ENCODE peak calls at places on chromosome 21, in nine cellular contexts. One of them, this sample, is unnamed. For H3K4me1 and H3K9me3, the result is how much of the 10 kb centered on the place peaks cover.

GRCh38 chr21:31351973-31352372 is 7.9 kb upstream of the TIAM1 start:
- DNase-seq in esophagus squamous epithelium: no peak
- DNase-seq in Caco-2: no peak
- DNase-seq in lower lobe of right lung: no peak
- DNase-seq in left lung: no peak
- DNase-seq in CD8-positive, alpha-beta memory T cell: no peak
- DNase-seq in HAP-1: no peak
- DNase-seq in heart left ventricle: no peak
- DNase-seq in H9: no peak
- DNase-seq in this sample: no peak

GRCh38 chr21:31043495-31043894 is 5.2 kb upstream of the KRTAP19-8 start:
- DNase-seq in CD8-positive, alpha-beta memory T cell: no peak
- DNase-seq in Caco-2: no peak
- DNase-seq in left lung: no peak
- DNase-seq in esophagus squamous epithelium: no peak
- DNase-seq in heart left ventricle: no peak
- DNase-seq in lower lobe of right lung: no peak
- DNase-seq in H9: no peak
- DNase-seq in HAP-1: no peak
- DNase-seq in this sample: no peak

GRCh38 chr21:36584980-36585940 is 105.3 kb upstream of the CLDN14 start:
- DNase-seq in heart left ventricle: no peak
- DNase-seq in H9: no peak
- DNase-seq in left lung: no peak
- DNase-seq in CD8-positive, alpha-beta memory T cell: no peak
- DNase-seq in HAP-1: no peak
- DNase-seq in lower lobe of right lung: no peak
- DNase-seq in esophagus squamous epithelium: no peak
- DNase-seq in Caco-2: no peak
- DNase-seq in this sample: no peak

GRCh38 chr21:45613396-45613795 is 30.1 kb upstream of the PCBP3 start:
- DNase-seq in H9: peak
- DNase-seq in HAP-1: no peak
- DNase-seq in left lung: no peak
- DNase-seq in esophagus squamous epithelium: no peak
- DNase-seq in CD8-positive, alpha-beta memory T cell: no peak
- DNase-seq in heart left ventricle: no peak
- DNase-seq in Caco-2: no peak
- DNase-seq in lower lobe of right lung: no peak
- DNase-seq in this sample: no peak

GRCh38 chr21:36211660-36212512 is 55.3 kb downstream of the DOP1B start:
- DNase-seq in heart left ventricle: no peak
- DNase-seq in left lung: no peak
- DNase-seq in H9: no peak
- DNase-seq in esophagus squamous epithelium: no peak
- DNase-seq in HAP-1: no peak
- DNase-seq in lower lobe of right lung: no peak
- DNase-seq in Caco-2: no peak
- DNase-seq in CD8-positive, alpha-beta memory T cell: no peak
- DNase-seq in this sample: no peak

GRCh38 chr21:44564886-44565598 is 6.4 kb upstream of the KRTAP10-3 start:
- DNase-seq in left lung: no peak
- DNase-seq in esophagus squamous epithelium: no peak
- DNase-seq in lower lobe of right lung: no peak
- DNase-seq in Caco-2: no peak
- DNase-seq in heart left ventricle: no peak
- DNase-seq in H9: no peak
- DNase-seq in HAP-1: no peak
- DNase-seq in CD8-positive, alpha-beta memory T cell: no peak
- DNase-seq in this sample: no peak

GRCh38 chr21:29055080-29055479 is 18.4 kb downstream of the CCT8 start:
- DNase-seq in HAP-1: no peak
- DNase-seq in esophagus squamous epithelium: no peak
- DNase-seq in lower lobe of right lung: no peak
- DNase-seq in H9: no peak
- DNase-seq in Caco-2: no peak
- DNase-seq in CD8-positive, alpha-beta memory T cell: no peak
- DNase-seq in heart left ventricle: no peak
- DNase-seq in left lung: no peak
- DNase-seq in this sample: no peak

GRCh38 chr21:45376459-45377324 is 28.3 kb upstream of the COL18A1 start:
- DNase-seq in heart left ventricle: peak
- DNase-seq in esophagus squamous epithelium: no peak
- DNase-seq in lower lobe of right lung: peak
- DNase-seq in CD8-positive, alpha-beta memory T cell: no peak
- DNase-seq in Caco-2: no peak
- DNase-seq in H9: no peak
- DNase-seq in HAP-1: no peak
- DNase-seq in left lung: peak
- DNase-seq in this sample: peak

GRCh38 chr21:37829043-37829442 is 87.2 kb downstream of the KCNJ6 start:
- DNase-seq in HAP-1: no peak
- DNase-seq in lower lobe of right lung: no peak
- DNase-seq in H9: no peak
- DNase-seq in CD8-positive, alpha-beta memory T cell: no peak
- DNase-seq in Caco-2: no peak
- DNase-seq in heart left ventricle: no peak
- DNase-seq in esophagus squamous epithelium: no peak
- DNase-seq in left lung: peak
- DNase-seq in this sample: peak

GRCh38 chr21:20874202-20874601 is 124.0 kb upstream of the NCAM2 start:
- DNase-seq in H9: no peak
- DNase-seq in Caco-2: no peak
- DNase-seq in left lung: no peak
- DNase-seq in esophagus squamous epithelium: no peak
- DNase-seq in heart left ventricle: no peak
- DNase-seq in CD8-positive, alpha-beta memory T cell: no peak
- DNase-seq in HAP-1: no peak
- DNase-seq in lower lobe of right lung: no peak
- DNase-seq in this sample: no peak

GRCh38 chr21:14773777-14774345 is 227.7 kb upstream of the SAMSN1 start:
- DNase-seq in lower lobe of right lung: peak
- DNase-seq in H9: peak
- DNase-seq in CD8-positive, alpha-beta memory T cell: peak
- DNase-seq in Caco-2: peak
- DNase-seq in esophagus squamous epithelium: no peak
- DNase-seq in HAP-1: peak
- DNase-seq in heart left ventricle: peak
- DNase-seq in left lung: no peak
- DNase-seq in this sample: peak

GRCh38 chr21:15826147-15826780 is 96.5 kb downstream of the USP25 start:
- DNase-seq in Caco-2: peak
- DNase-seq in HAP-1: peak
- DNase-seq in H9: peak
- DNase-seq in left lung: no peak
- DNase-seq in lower lobe of right lung: no peak
- DNase-seq in esophagus squamous epithelium: no peak
- DNase-seq in CD8-positive, alpha-beta memory T cell: no peak
- DNase-seq in heart left ventricle: no peak
- DNase-seq in this sample: no peak

GRCh38 chr21:23968722-23969647 is 1638.3 kb downstream of the MRPL39 start:
- DNase-seq in esophagus squamous epithelium: no peak
- DNase-seq in Caco-2: peak
- DNase-seq in heart left ventricle: no peak
- DNase-seq in lower lobe of right lung: no peak
- DNase-seq in HAP-1: peak
- DNase-seq in CD8-positive, alpha-beta memory T cell: peak
- DNase-seq in H9: peak
- DNase-seq in left lung: no peak
- DNase-seq in this sample: no peak

GRCh38 chr21:35895598-35895997 is 164.7 kb downstream of the SETD4 start:
- DNase-seq in H9: no peak
- DNase-seq in CD8-positive, alpha-beta memory T cell: no peak
- DNase-seq in esophagus squamous epithelium: no peak
- DNase-seq in heart left ventricle: no peak
- DNase-seq in HAP-1: no peak
- DNase-seq in lower lobe of right lung: no peak
- DNase-seq in left lung: no peak
- DNase-seq in Caco-2: no peak
- DNase-seq in this sample: no peak

GRCh38 chr21:26920055-26920454 is 46.8 kb downstream of the ADAMTS5 start:
- DNase-seq in esophagus squamous epithelium: no peak
- DNase-seq in left lung: no peak
- DNase-seq in H9: no peak
- DNase-seq in lower lobe of right lung: no peak
- DNase-seq in HAP-1: no peak
- DNase-seq in heart left ventricle: no peak
- DNase-seq in Caco-2: no peak
- DNase-seq in CD8-positive, alpha-beta memory T cell: no peak
- DNase-seq in this sample: no peak

GRCh38 chr21:27423906-27424595 is 457.2 kb upstream of the ADAMTS5 start:
- DNase-seq in esophagus squamous epithelium: no peak
- DNase-seq in H9: peak
- DNase-seq in left lung: no peak
- DNase-seq in CD8-positive, alpha-beta memory T cell: no peak
- DNase-seq in Caco-2: peak
- DNase-seq in lower lobe of right lung: no peak
- DNase-seq in heart left ventricle: no peak
- DNase-seq in HAP-1: no peak
- DNase-seq in this sample: no peak

GRCh38 chr21:34912022-34912933 is 136.8 kb downstream of the RUNX1 start:
- DNase-seq in esophagus squamous epithelium: no peak
- DNase-seq in CD8-positive, alpha-beta memory T cell: no peak
- DNase-seq in heart left ventricle: no peak
- DNase-seq in HAP-1: no peak
- DNase-seq in left lung: no peak
- DNase-seq in Caco-2: no peak
- DNase-seq in lower lobe of right lung: no peak
- DNase-seq in H9: no peak
- DNase-seq in this sample: no peak

GRCh38 chr21:45336870-45337269 is 49.2 kb upstream of the POFUT2 start:
- DNase-seq in H9: peak
- DNase-seq in HAP-1: no peak
- DNase-seq in lower lobe of right lung: peak
- DNase-seq in CD8-positive, alpha-beta memory T cell: no peak
- DNase-seq in heart left ventricle: peak
- DNase-seq in esophagus squamous epithelium: no peak
- DNase-seq in Caco-2: peak
- DNase-seq in left lung: peak
- DNase-seq in this sample: peak

GRCh38 chr21:44874497-44875331 is 1.2 kb upstream of the PTTG1IP start:
- DNase-seq in esophagus squamous epithelium: no peak
- DNase-seq in lower lobe of right lung: peak
- DNase-seq in CD8-positive, alpha-beta memory T cell: peak
- DNase-seq in heart left ventricle: peak
- DNase-seq in HAP-1: no peak
- DNase-seq in Caco-2: peak
- DNase-seq in left lung: peak
- DNase-seq in H9: no peak
- DNase-seq in this sample: peak

GRCh38 chr21:44892536-44893277 is 19.2 kb upstream of the PTTG1IP start:
- DNase-seq in CD8-positive, alpha-beta memory T cell: peak
- DNase-seq in Caco-2: peak
- DNase-seq in heart left ventricle: peak
- DNase-seq in H9: peak
- DNase-seq in lower lobe of right lung: peak
- DNase-seq in HAP-1: peak
- DNase-seq in esophagus squamous epithelium: no peak
- DNase-seq in left lung: peak
- DNase-seq in this sample: peak

GRCh38 chr21:10273196-10273595 is 248.2 kb upstream of the TPTE start:
- DNase-seq in CD8-positive, alpha-beta memory T cell: no peak
- DNase-seq in left lung: no peak
- DNase-seq in heart left ventricle: no peak
- DNase-seq in lower lobe of right lung: no peak
- DNase-seq in esophagus squamous epithelium: no peak
- DNase-seq in HAP-1: no peak
- DNase-seq in Caco-2: no peak
- DNase-seq in H9: no peak
- DNase-seq in this sample: no peak

GRCh38 chr21:44640761-44641160 is 3.6 kb downstream of the KRTAP10-10 start:
- DNase-seq in HAP-1: no peak
- DNase-seq in esophagus squamous epithelium: no peak
- DNase-seq in Caco-2: no peak
- DNase-seq in left lung: no peak
- DNase-seq in H9: no peak
- DNase-seq in lower lobe of right lung: no peak
- DNase-seq in heart left ventricle: no peak
- DNase-seq in CD8-positive, alpha-beta memory T cell: no peak
- DNase-seq in this sample: no peak

GRCh38 chr21:43332461-43332860 is 94.5 kb downstream of the SIK1 start:
- DNase-seq in H9: no peak
- DNase-seq in HAP-1: no peak
- DNase-seq in Caco-2: no peak
- DNase-seq in esophagus squamous epithelium: no peak
- DNase-seq in lower lobe of right lung: no peak
- DNase-seq in CD8-positive, alpha-beta memory T cell: no peak
- DNase-seq in heart left ventricle: no peak
- DNase-seq in left lung: no peak
- DNase-seq in this sample: no peak
- H3K4me1 ChIP-seq in H9: under half
- H3K4me1 ChIP-seq in HAP-1: under half
- H3K4me1 ChIP-seq in Caco-2: under half
- H3K4me1 ChIP-seq in esophagus squamous epithelium: under half
- H3K4me1 ChIP-seq in lower lobe of right lung: under half
- H3K4me1 ChIP-seq in CD8-positive, alpha-beta memory T cell: under half
- H3K4me1 ChIP-seq in heart left ventricle: under half
- H3K4me1 ChIP-seq in left lung: under half
- H3K4me1 ChIP-seq in this sample: under half

GRCh38 chr21:46625759-46626158 is 9.7 kb upstream of the PRMT2 start:
- DNase-seq in Caco-2: no peak
- DNase-seq in HAP-1: no peak
- DNase-seq in left lung: no peak
- DNase-seq in esophagus squamous epithelium: no peak
- DNase-seq in heart left ventricle: no peak
- DNase-seq in lower lobe of right lung: no peak
- DNase-seq in H9: no peak
- DNase-seq in CD8-positive, alpha-beta memory T cell: no peak
- DNase-seq in this sample: no peak
- H3K9me3 ChIP-seq in Caco-2: under half
- H3K9me3 ChIP-seq in HAP-1: under half
- H3K9me3 ChIP-seq in left lung: under half
- H3K9me3 ChIP-seq in esophagus squamous epithelium: under half
- H3K9me3 ChIP-seq in heart left ventricle: under half
- H3K9me3 ChIP-seq in lower lobe of right lung: under half
- H3K9me3 ChIP-seq in H9: under half
- H3K9me3 ChIP-seq in CD8-positive, alpha-beta memory T cell: under half
- H3K9me3 ChIP-seq in this sample: under half

DNA sequence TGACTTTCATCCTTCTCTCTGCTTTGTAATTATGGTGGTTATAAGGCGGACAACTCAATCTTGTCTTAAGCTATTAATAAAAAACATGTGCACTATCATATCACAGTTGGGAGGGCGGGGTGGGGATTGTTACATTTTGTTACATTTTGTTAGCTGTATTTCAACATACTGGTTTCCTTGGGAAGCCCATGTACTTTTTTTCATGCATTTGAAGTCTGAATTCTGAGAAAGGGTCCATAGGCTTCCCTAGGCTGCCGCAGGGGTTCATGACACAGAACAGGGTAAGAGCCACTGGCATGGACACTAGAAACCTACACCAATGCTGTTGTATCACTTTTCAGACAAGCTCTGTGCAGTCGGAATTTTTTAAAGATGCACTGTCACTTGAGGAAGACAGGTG is 178.8 kb downstream of the ETS2 start:
- DNase-seq in CD8-positive, alpha-beta memory T cell: no peak
- DNase-seq in left lung: no peak
- DNase-seq in Caco-2: no peak
- DNase-seq in heart left ventricle: no peak
- DNase-seq in H9: no peak
- DNase-seq in HAP-1: no peak
- DNase-seq in esophagus squamous epithelium: no peak
- DNase-seq in lower lobe of right lung: no peak
- DNase-seq in this sample: no peak
- H3K4me1 ChIP-seq in CD8-positive, alpha-beta memory T cell: under half
- H3K4me1 ChIP-seq in left lung: under half
- H3K4me1 ChIP-seq in Caco-2: under half
- H3K4me1 ChIP-seq in heart left ventricle: under half
- H3K4me1 ChIP-seq in H9: under half
- H3K4me1 ChIP-seq in HAP-1: under half
- H3K4me1 ChIP-seq in esophagus squamous epithelium: half or more
- H3K4me1 ChIP-seq in lower lobe of right lung: half or more
- H3K4me1 ChIP-seq in this sample: under half

GRCh38 chr21:40905251-40905650 is 58.3 kb upstream of the DSCAM start:
- DNase-seq in CD8-positive, alpha-beta memory T cell: no peak
- DNase-seq in Caco-2: no peak
- DNase-seq in esophagus squamous epithelium: no peak
- DNase-seq in HAP-1: no peak
- DNase-seq in left lung: no peak
- DNase-seq in lower lobe of right lung: no peak
- DNase-seq in heart left ventricle: no peak
- DNase-seq in H9: no peak
- DNase-seq in this sample: no peak
- H3K9me3 ChIP-seq in CD8-positive, alpha-beta memory T cell: under half
- H3K9me3 ChIP-seq in Caco-2: under half
- H3K9me3 ChIP-seq in esophagus squamous epithelium: under half
- H3K9me3 ChIP-seq in HAP-1: under half
- H3K9me3 ChIP-seq in left lung: under half
- H3K9me3 ChIP-seq in lower lobe of right lung: under half
- H3K9me3 ChIP-seq in heart left ventricle: under half
- H3K9me3 ChIP-seq in H9: under half
- H3K9me3 ChIP-seq in this sample: under half